ENCODE peak calls at places on chromosomes 13 and 19, in ten cellular contexts. One of them, this sample, is unnamed.

GRCh38 chr13:44368062-44368591 is 5.5 kb upstream of the SERP2 start:
- DNase-seq in stomach: no peak
- DNase-seq in aorta: no peak
- DNase-seq in ascending aorta: no peak
- DNase-seq in AG04450: peak; percentile 20
- DNase-seq in heart left ventricle: no peak
- DNase-seq in heart right ventricle: no peak
- DNase-seq in T-helper 17 cell: no peak
- DNase-seq in effector memory CD4-positive, alpha-beta T cell: no peak
- DNase-seq in pancreas: no peak
- DNase-seq in this sample: no peak

GRCh38 chr13:27383104-27383921 is 41.1 kb upstream of the GTF3A start:
- DNase-seq in stomach: no peak
- DNase-seq in aorta: no peak
- DNase-seq in ascending aorta: no peak
- DNase-seq in AG04450: no peak
- DNase-seq in heart left ventricle: no peak
- DNase-seq in heart right ventricle: no peak
- DNase-seq in T-helper 17 cell: no peak
- DNase-seq in effector memory CD4-positive, alpha-beta T cell: no peak
- DNase-seq in pancreas: no peak
- DNase-seq in this sample: no peak

GRCh38 chr19:9981406-9982260 is 28.7 kb downstream of the COL5A3 start:
- DNase-seq in stomach: no peak
- DNase-seq in aorta: no peak
- DNase-seq in ascending aorta: no peak
- DNase-seq in AG04450: no peak
- DNase-seq in heart left ventricle: no peak
- DNase-seq in heart right ventricle: no peak
- DNase-seq in T-helper 17 cell: no peak
- DNase-seq in effector memory CD4-positive, alpha-beta T cell: no peak
- DNase-seq in pancreas: no peak
- DNase-seq in this sample: no peak

GRCh38 chr13:111006508-111007031 is 91.7 kb upstream of the ANKRD10 start:
- DNase-seq in stomach: no peak
- DNase-seq in aorta: peak; percentile 93
- DNase-seq in ascending aorta: peak; percentile 73
- DNase-seq in AG04450: no peak
- DNase-seq in heart left ventricle: peak; percentile 88
- DNase-seq in heart right ventricle: peak; percentile 70
- DNase-seq in T-helper 17 cell: no peak
- DNase-seq in effector memory CD4-positive, alpha-beta T cell: no peak
- DNase-seq in pancreas: peak; percentile 90
- DNase-seq in this sample: peak; percentile 83

GRCh38 chr19:39737351-39737750 is 478 bp downstream of the CLC start:
- DNase-seq in stomach: no peak
- DNase-seq in aorta: no peak
- DNase-seq in ascending aorta: no peak
- DNase-seq in AG04450: no peak
- DNase-seq in heart left ventricle: no peak
- DNase-seq in heart right ventricle: no peak
- DNase-seq in T-helper 17 cell: no peak
- DNase-seq in effector memory CD4-positive, alpha-beta T cell: no peak
- DNase-seq in pancreas: no peak
- DNase-seq in this sample: no peak

GRCh38 chr13:114089341-114089740 is 43.1 kb downstream of the RASA3 start:
- DNase-seq in stomach: no peak
- DNase-seq in aorta: no peak
- DNase-seq in ascending aorta: no peak
- DNase-seq in AG04450: no peak
- DNase-seq in heart left ventricle: peak; percentile 10
- DNase-seq in heart right ventricle: no peak
- DNase-seq in T-helper 17 cell: no peak
- DNase-seq in effector memory CD4-positive, alpha-beta T cell: no peak
- DNase-seq in pancreas: no peak
- DNase-seq in this sample: no peak

GRCh38 chr19:46838160-46838559 is 12.5 kb downstream of the AP2S1 start:
- DNase-seq in stomach: no peak
- DNase-seq in aorta: no peak
- DNase-seq in ascending aorta: no peak
- DNase-seq in AG04450: no peak
- DNase-seq in heart left ventricle: no peak
- DNase-seq in heart right ventricle: peak; percentile 24
- DNase-seq in T-helper 17 cell: no peak
- DNase-seq in effector memory CD4-positive, alpha-beta T cell: no peak
- DNase-seq in pancreas: no peak
- DNase-seq in this sample: no peak

GRCh38 chr19:4488496-4488895 is 16.4 kb downstream of the HDGFL2 start:
- DNase-seq in stomach: no peak
- DNase-seq in aorta: no peak
- DNase-seq in ascending aorta: no peak
- DNase-seq in AG04450: no peak
- DNase-seq in heart left ventricle: no peak
- DNase-seq in heart right ventricle: no peak
- DNase-seq in T-helper 17 cell: no peak
- DNase-seq in effector memory CD4-positive, alpha-beta T cell: no peak
- DNase-seq in pancreas: no peak
- DNase-seq in this sample: no peak

GRCh38 chr19:57010541-57010940 is 109.2 kb upstream of the USP29 start:
- DNase-seq in stomach: no peak
- DNase-seq in aorta: no peak
- DNase-seq in ascending aorta: no peak
- DNase-seq in AG04450: no peak
- DNase-seq in heart left ventricle: no peak
- DNase-seq in heart right ventricle: no peak
- DNase-seq in T-helper 17 cell: no peak
- DNase-seq in effector memory CD4-positive, alpha-beta T cell: no peak
- DNase-seq in pancreas: no peak
- DNase-seq in this sample: no peak

GRCh38 chr19:57002765-57003164 is 117.0 kb upstream of the USP29 start:
- DNase-seq in stomach: no peak
- DNase-seq in aorta: no peak
- DNase-seq in ascending aorta: no peak
- DNase-seq in AG04450: no peak
- DNase-seq in heart left ventricle: no peak
- DNase-seq in heart right ventricle: no peak
- DNase-seq in T-helper 17 cell: no peak
- DNase-seq in effector memory CD4-positive, alpha-beta T cell: no peak
- DNase-seq in pancreas: no peak
- DNase-seq in this sample: no peak

GRCh38 chr19:57004418-57004817 is 115.4 kb upstream of the USP29 start:
- DNase-seq in stomach: no peak
- DNase-seq in aorta: no peak
- DNase-seq in ascending aorta: no peak
- DNase-seq in AG04450: no peak
- DNase-seq in heart left ventricle: no peak
- DNase-seq in heart right ventricle: no peak
- DNase-seq in T-helper 17 cell: no peak
- DNase-seq in effector memory CD4-positive, alpha-beta T cell: no peak
- DNase-seq in pancreas: no peak
- DNase-seq in this sample: no peak

DNA sequence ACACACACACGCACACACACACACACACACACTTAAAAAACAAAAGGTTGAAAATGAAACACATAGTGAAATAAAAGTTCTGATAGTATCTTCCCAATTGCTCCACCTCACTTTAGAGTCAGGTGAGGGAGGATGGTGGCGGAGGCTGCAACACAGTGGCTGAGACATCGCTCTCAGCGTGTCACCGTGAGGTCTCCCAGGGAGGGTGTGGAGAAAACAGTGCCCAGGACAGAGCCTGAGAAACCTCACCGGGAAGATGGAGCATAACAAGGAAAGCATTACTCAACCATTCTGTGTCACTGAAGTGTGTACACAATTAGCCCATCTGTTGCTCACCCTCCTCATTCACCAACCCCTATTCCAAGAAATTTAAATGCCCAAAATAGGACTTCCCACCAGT is 111.4 kb upstream of the USP29 start:
- DNase-seq in stomach: no peak
- DNase-seq in aorta: no peak
- DNase-seq in ascending aorta: no peak
- DNase-seq in AG04450: no peak
- DNase-seq in heart left ventricle: no peak
- DNase-seq in heart right ventricle: no peak
- DNase-seq in T-helper 17 cell: no peak
- DNase-seq in effector memory CD4-positive, alpha-beta T cell: no peak
- DNase-seq in pancreas: no peak
- DNase-seq in this sample: no peak
- H3K9me3 ChIP-seq in stomach: no peaks in the 10 kb centered on the region
- H3K9me3 ChIP-seq in aorta: peaks cover 3% of the 10 kb centered on the region
- H3K9me3 ChIP-seq in ascending aorta: peaks cover 3% of the 10 kb centered on the region
- H3K9me3 ChIP-seq in AG04450: peaks cover 59% of the 10 kb centered on the region
- H3K9me3 ChIP-seq in heart left ventricle: no peaks in the 10 kb centered on the region
- H3K9me3 ChIP-seq in heart right ventricle: peaks cover 15% of the 10 kb centered on the region
- H3K9me3 ChIP-seq in T-helper 17 cell: peaks cover 5% of the 10 kb centered on the region
- H3K9me3 ChIP-seq in effector memory CD4-positive, alpha-beta T cell: no peaks in the 10 kb centered on the region
- H3K9me3 ChIP-seq in pancreas: no peaks in the 10 kb centered on the region
- H3K9me3 ChIP-seq in this sample: peaks cover 6% of the 10 kb centered on the region

DNA sequence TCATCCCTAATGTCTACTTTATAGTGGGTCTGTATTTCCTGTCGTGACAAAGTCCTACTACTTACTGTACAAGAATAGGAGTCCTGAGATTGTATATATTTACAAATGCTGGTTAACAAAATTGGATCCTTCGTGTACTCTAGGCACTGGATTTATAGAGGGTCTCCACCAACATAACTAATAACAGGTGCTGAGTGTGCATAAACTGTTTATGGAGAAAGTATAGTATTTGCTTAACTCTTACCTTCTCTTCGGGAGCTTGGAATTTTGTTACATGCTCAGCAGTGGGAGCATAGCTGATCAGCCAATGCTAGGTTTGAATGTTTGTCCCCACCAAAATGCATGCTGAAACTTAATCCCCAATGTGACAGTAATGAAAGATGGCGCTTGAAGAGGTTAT is 12.1 kb downstream of the ZNF442 start:
- DNase-seq in stomach: no peak
- DNase-seq in aorta: no peak
- DNase-seq in ascending aorta: no peak
- DNase-seq in AG04450: no peak
- DNase-seq in heart left ventricle: no peak
- DNase-seq in heart right ventricle: no peak
- DNase-seq in T-helper 17 cell: no peak
- DNase-seq in effector memory CD4-positive, alpha-beta T cell: no peak
- DNase-seq in pancreas: no peak
- DNase-seq in this sample: no peak
- H3K9me3 ChIP-seq in stomach: peaks cover 25% of the 10 kb centered on the region
- H3K9me3 ChIP-seq in aorta: peaks cover 15% of the 10 kb centered on the region
- H3K9me3 ChIP-seq in ascending aorta: peaks cover 98% of the 10 kb centered on the region
- H3K9me3 ChIP-seq in AG04450: peaks cover 40% of the 10 kb centered on the region
- H3K9me3 ChIP-seq in heart left ventricle: peaks cover 65% of the 10 kb centered on the region
- H3K9me3 ChIP-seq in heart right ventricle: peaks cover 88% of the 10 kb centered on the region
- H3K9me3 ChIP-seq in T-helper 17 cell: peaks cover 12% of the 10 kb centered on the region
- H3K9me3 ChIP-seq in effector memory CD4-positive, alpha-beta T cell: peaks cover 22% of the 10 kb centered on the region
- H3K9me3 ChIP-seq in pancreas: no peaks in the 10 kb centered on the region
- H3K9me3 ChIP-seq in this sample: peaks cover 84% of the 10 kb centered on the region

DNA sequence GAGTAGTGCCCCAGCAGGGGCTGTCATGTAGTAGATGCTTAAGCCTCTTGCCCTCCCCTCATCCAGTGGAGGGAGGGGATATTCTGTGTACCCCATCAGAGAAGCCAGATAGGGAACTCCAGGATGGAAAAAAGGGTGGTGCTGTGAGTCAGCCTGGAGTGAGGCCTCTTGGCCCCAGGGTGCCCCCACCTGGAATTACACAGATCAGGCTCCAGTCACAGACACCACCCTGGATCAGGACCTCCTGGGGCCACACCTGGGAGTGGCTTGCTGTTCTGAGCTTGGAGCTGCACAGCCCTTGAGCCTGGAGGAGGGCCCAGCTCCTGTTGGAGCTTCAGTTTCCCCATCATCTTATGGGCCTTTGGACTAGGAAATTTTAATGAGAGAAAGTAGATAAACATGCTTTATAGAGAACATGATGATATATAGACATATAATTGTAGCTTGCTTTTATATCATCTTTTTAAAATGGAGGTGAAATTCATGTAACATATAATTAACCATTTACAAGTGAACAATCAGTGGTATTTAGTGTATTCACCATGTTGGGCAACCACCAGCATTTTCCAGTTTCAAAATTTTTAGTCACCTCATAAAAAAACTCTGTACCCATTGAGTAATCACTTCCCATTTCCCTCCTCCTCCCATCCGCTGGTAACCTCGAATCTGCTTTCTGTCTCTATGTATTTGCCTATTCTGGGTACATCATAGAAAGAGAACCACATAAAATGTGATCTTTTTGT is 24.6 kb downstream of the CYP4F22 start:
- DNase-seq in stomach: no peak
- DNase-seq in aorta: no peak
- DNase-seq in ascending aorta: no peak
- DNase-seq in AG04450: no peak
- DNase-seq in heart left ventricle: no peak
- DNase-seq in heart right ventricle: no peak
- DNase-seq in T-helper 17 cell: no peak
- DNase-seq in effector memory CD4-positive, alpha-beta T cell: no peak
- DNase-seq in pancreas: no peak
- DNase-seq in this sample: no peak
- H3K9me3 ChIP-seq in stomach: no peaks in the 10 kb centered on the region
- H3K9me3 ChIP-seq in aorta: peaks cover 2% of the 10 kb centered on the region
- H3K9me3 ChIP-seq in ascending aorta: no peaks in the 10 kb centered on the region
- H3K9me3 ChIP-seq in AG04450: no peaks in the 10 kb centered on the region
- H3K9me3 ChIP-seq in heart left ventricle: no peaks in the 10 kb centered on the region
- H3K9me3 ChIP-seq in heart right ventricle: peaks cover 8% of the 10 kb centered on the region
- H3K9me3 ChIP-seq in T-helper 17 cell: no peaks in the 10 kb centered on the region
- H3K9me3 ChIP-seq in effector memory CD4-positive, alpha-beta T cell: no peaks in the 10 kb centered on the region
- H3K9me3 ChIP-seq in pancreas: no peaks in the 10 kb centered on the region
- H3K9me3 ChIP-seq in this sample: no peaks in the 10 kb centered on the region

GRCh38 chr19:11783767-11784166 is 14.6 kb upstream of the ZNF491 start:
- DNase-seq in stomach: no peak
- DNase-seq in aorta: no peak
- DNase-seq in ascending aorta: no peak
- DNase-seq in AG04450: no peak
- DNase-seq in heart left ventricle: no peak
- DNase-seq in heart right ventricle: no peak
- DNase-seq in T-helper 17 cell: no peak
- DNase-seq in effector memory CD4-positive, alpha-beta T cell: no peak
- DNase-seq in pancreas: no peak
- DNase-seq in this sample: no peak

GRCh38 chr19:11784356-11784755 is 14.0 kb upstream of the ZNF491 start:
- DNase-seq in stomach: no peak
- DNase-seq in aorta: no peak
- DNase-seq in ascending aorta: no peak
- DNase-seq in AG04450: no peak
- DNase-seq in heart left ventricle: no peak
- DNase-seq in heart right ventricle: no peak
- DNase-seq in T-helper 17 cell: no peak
- DNase-seq in effector memory CD4-positive, alpha-beta T cell: no peak
- DNase-seq in pancreas: no peak
- DNase-seq in this sample: no peak

GRCh38 chr19:11781295-11782057 is 14.7 kb downstream of the ZNF441 start:
- DNase-seq in stomach: no peak
- DNase-seq in aorta: no peak
- DNase-seq in ascending aorta: no peak
- DNase-seq in AG04450: no peak
- DNase-seq in heart left ventricle: no peak
- DNase-seq in heart right ventricle: no peak
- DNase-seq in T-helper 17 cell: no peak
- DNase-seq in effector memory CD4-positive, alpha-beta T cell: no peak
- DNase-seq in pancreas: no peak
- DNase-seq in this sample: no peak

DNA sequence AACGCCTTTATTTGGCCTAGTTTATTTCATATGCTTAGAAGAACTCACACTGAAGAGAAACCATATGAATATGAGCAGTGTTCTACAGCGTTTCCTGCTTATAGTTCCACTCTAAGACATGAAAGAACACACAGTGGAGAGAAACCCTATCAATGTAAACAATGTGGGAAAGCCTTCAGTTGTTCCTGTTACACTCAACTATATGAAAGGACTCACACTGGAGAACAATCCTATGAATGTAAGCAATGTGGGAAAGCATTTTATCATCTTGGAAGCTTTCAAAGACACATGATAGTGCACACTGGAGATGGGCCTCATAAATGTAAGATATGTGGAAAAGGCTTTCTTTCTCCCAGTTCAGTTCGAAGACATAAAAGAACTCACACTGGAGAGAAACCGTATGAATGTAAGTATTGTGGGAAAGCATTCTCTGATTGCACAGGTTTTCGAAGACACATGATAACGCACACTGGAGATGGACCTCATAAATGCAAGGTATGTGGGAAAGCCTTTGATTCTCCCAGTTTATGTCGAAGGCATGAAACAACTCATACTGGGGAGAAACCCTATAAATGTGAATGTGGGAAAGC is 13.7 kb downstream of the ZNF441 start:
- DNase-seq in stomach: no peak
- DNase-seq in aorta: no peak
- DNase-seq in ascending aorta: no peak
- DNase-seq in AG04450: no peak
- DNase-seq in heart left ventricle: no peak
- DNase-seq in heart right ventricle: no peak
- DNase-seq in T-helper 17 cell: no peak
- DNase-seq in effector memory CD4-positive, alpha-beta T cell: no peak
- DNase-seq in pancreas: no peak
- DNase-seq in this sample: no peak
- H3K9me3 ChIP-seq in stomach: peaks cover 48% of the 10 kb centered on the region
- H3K9me3 ChIP-seq in aorta: peaks cover 26% of the 10 kb centered on the region
- H3K9me3 ChIP-seq in ascending aorta: peaks cover 100% of the 10 kb centered on the region
- H3K9me3 ChIP-seq in AG04450: peaks cover 40% of the 10 kb centered on the region
- H3K9me3 ChIP-seq in heart left ventricle: peaks cover 90% of the 10 kb centered on the region
- H3K9me3 ChIP-seq in heart right ventricle: peaks cover 98% of the 10 kb centered on the region
- H3K9me3 ChIP-seq in T-helper 17 cell: peaks cover 52% of the 10 kb centered on the region
- H3K9me3 ChIP-seq in effector memory CD4-positive, alpha-beta T cell: peaks cover 53% of the 10 kb centered on the region
- H3K9me3 ChIP-seq in pancreas: peaks cover 12% of the 10 kb centered on the region
- H3K9me3 ChIP-seq in this sample: peaks cover 91% of the 10 kb centered on the region

This sample was measured in left ventricle myocardium inferior.